ENCODE peak calls at places on chromosome X, in seven cellular contexts. U, K, Y, N, A, H and R are unnamed samples.

GRCh38 chrX:118495061-118495921 is at the start of gene DOCK11:
- DNase-seq in U (peak), K (peak), Y (peak), N (peak), A (peak), H (peak), R (peak)

GRCh38 chrX:20364238-20364637 is 97.5 kb upstream of the RPS6KA3 start:
- DNase-seq in U (no peak), K (no peak), Y (no peak), N (no peak), A (no peak), H (no peak), R (no peak)

GRCh38 chrX:13196778-13197177 is 123.1 kb downstream of the ATXN3L start:
- DNase-seq in U (no peak), K (no peak), Y (no peak), N (no peak), A (no peak), H (no peak), R (no peak)

GRCh38 chrX:140354431-140355120 is 150.3 kb downstream of the SOX3 start:
- DNase-seq in U (no peak), K (no peak), Y (no peak), N (no peak), A (no peak), H (no peak), R (no peak)

GRCh38 chrX:142186103-142186502 is 19.0 kb downstream of the MAGEC2 start:
- DNase-seq in U (no peak), K (no peak), Y (no peak), N (no peak), A (no peak), H (no peak), R (no peak)

GRCh38 chrX:39212456-39212855 is 411.2 kb downstream of the MID1IP1 start:
- DNase-seq in U (no peak), K (no peak), Y (no peak), N (no peak), A (no peak), H (no peak), R (no peak)

GRCh38 chrX:45935408-45935807 is 609.8 kb downstream of the ZNF674 start:
- DNase-seq in U (no peak), K (no peak), Y (no peak), N (no peak), A (no peak), H (no peak), R (no peak)

GRCh38 chrX:108353452-108353851 is 84.8 kb downstream of the COL4A6 start:
- DNase-seq in U (no peak), K (no peak), Y (no peak), N (no peak), A (no peak), H (no peak), R (no peak)